ENCODE peak calls at places on chromosomes 5 and 9, in eight cellular contexts. N is T-helper 2 cell; L is activated CD4-positive, alpha-beta T cell treated with anti-CD3 and anti-CD28 coated beads for 36 hours; A is nucleus accumbens; Q is SJSA1; D is central memory CD8-positive, alpha-beta T cell; H is colonic mucosa; Z is upper lobe of right lung. J is an unnamed sample.
A peak's percentile ranks its signal among the peaks of the same experiment; 100 is the strongest.

GRCh38 chr5:134258896-134259295 is 33.0 kb upstream of the PPP2CA start:
- DNase-seq in N (no peak), Q (no peak), H (no peak), Z (no peak), L (no peak), D (no peak), A (no peak), J (no peak)

GRCh38 chr5:40359854-40360253 is 319.9 kb upstream of the PTGER4 start:
- DNase-seq in N (no peak), A (no peak), Z (no peak), Q (no peak), D (no peak), L (no peak), H (no peak), J (no peak)

GRCh38 chr5:34542818-34543217 is 113.3 kb upstream of the RAI14 start:
- DNase-seq in Z (no peak), L (no peak), D (no peak), N (no peak), A (no peak), H (no peak), Q (no peak), J (no peak)

GRCh38 chr9:70352802-70353201 is 61.7 kb downstream of the KLF9 start:
- DNase-seq in N (no peak), Z (no peak), L (no peak), A (no peak), Q (no peak), H (no peak), D (no peak), J (no peak)

GRCh38 chr9:133821606-133822438 is 83.7 kb upstream of the SARDH start:
- DNase-seq in N (no peak), Z (no peak), H (no peak), Q (no peak), D (no peak), A (no peak), L (no peak), J (no peak)

GRCh38 chr9:130932220-130933069 is 6.6 kb downstream of the FIBCD1 start:
- DNase-seq in H (no peak), Q (no peak), A (no peak), Z (peak; percentile 67), N (no peak), D (no peak), L (no peak), J (no peak)

GRCh38 chr9:112112519-112112918 is 62.6 kb downstream of the SUSD1 start:
- DNase-seq in Q (peak; percentile 68), Z (no peak), H (peak; percentile 4), L (no peak), A (no peak), N (no peak), D (no peak), J (no peak)

GRCh38 chr5:40416588-40416987 is 263.1 kb upstream of the PTGER4 start:
- DNase-seq in N (no peak), L (no peak), Q (no peak), D (no peak), A (no peak), H (no peak), Z (no peak), J (no peak)

GRCh38 chr9:114604974-114605373 is 6.1 kb upstream of the TMEM268 start:
- DNase-seq in H (no peak), L (no peak), Z (no peak), N (no peak), Q (no peak), D (no peak), A (no peak), J (no peak)

GRCh38 chr9:38380230-38380871 is 12.2 kb upstream of the ALDH1B1 start:
- DNase-seq in L (no peak), N (no peak), A (no peak), Q (no peak), D (no peak), H (no peak), Z (no peak), J (no peak)

GRCh38 chr5:55903121-55903701 is 52.1 kb downstream of the IL31RA start:
- DNase-seq in L (peak; percentile 86), Q (peak; percentile 83), N (peak; percentile 36), D (no peak), Z (no peak), A (no peak), H (no peak), J (no peak)

GRCh38 chr9:113955076-113955752 is 79.1 kb downstream of the ZNF618 start:
- DNase-seq in H (no peak), D (no peak), N (no peak), Z (no peak), L (no peak), A (no peak), Q (no peak), J (peak; percentile 33)

GRCh38 chr9:124191691-124192208 is 66.0 kb upstream of the NEK6 start:
- DNase-seq in D (no peak), H (peak; percentile 13), Z (no peak), N (no peak), A (no peak), L (no peak), Q (peak; percentile 20), J (peak; percentile 12)

GRCh38 chr9:33818832-33819500 is 2.0 kb downstream of the UBE2R2 start:
- DNase-seq in Z (no peak), N (no peak), D (no peak), L (no peak), A (no peak), H (no peak), Q (no peak), J (no peak)

GRCh38 chr9:14935099-14935710 is 25.0 kb upstream of the FREM1 start:
- DNase-seq in N (no peak), Q (no peak), H (no peak), Z (no peak), L (no peak), D (no peak), A (no peak), J (no peak)

GRCh38 chr9:14251146-14252071 is 62.5 kb downstream of the NFIB start:
- DNase-seq in Z (peak; percentile 89), L (no peak), D (no peak), A (no peak), H (peak; percentile 85), Q (no peak), N (no peak), J (peak; percentile 95)

J was measured in left lobe of liver.